ENCODE peak calls at places on chromosomes 5 and 9, in ten cellular contexts. One of them, this sample, is unnamed. For H3K36me3, the result is how much of the 10 kb centered on the place peaks cover.

GRCh38 chr5:170597876-170598275 is 94.1 kb downstream of the KCNIP1 start:
- DNase-seq in SJSA1: no peak
- DNase-seq in lung: no peak
- DNase-seq in iPS DF 6.9: no peak
- DNase-seq in adrenal gland: no peak
- DNase-seq in left ventricle myocardium inferior: no peak
- DNase-seq in WERI-Rb-1: no peak
- DNase-seq in MM.1S: no peak
- DNase-seq in bronchial epithelial cell: no peak
- DNase-seq in GM06990: no peak
- DNase-seq in this sample: no peak

GRCh38 chr5:37807015-37807414 is 32.8 kb downstream of the GDNF start:
- DNase-seq in SJSA1: no peak
- DNase-seq in lung: no peak
- DNase-seq in iPS DF 6.9: no peak
- DNase-seq in adrenal gland: no peak
- DNase-seq in left ventricle myocardium inferior: no peak
- DNase-seq in WERI-Rb-1: no peak
- DNase-seq in MM.1S: no peak
- DNase-seq in bronchial epithelial cell: no peak
- DNase-seq in GM06990: no peak
- DNase-seq in this sample: no peak

GRCh38 chr5:150782850-150783249 is 4.3 kb downstream of the SMIM3 start:
- DNase-seq in SJSA1: no peak
- DNase-seq in lung: no peak
- DNase-seq in iPS DF 6.9: no peak
- DNase-seq in adrenal gland: peak
- DNase-seq in left ventricle myocardium inferior: no peak
- DNase-seq in WERI-Rb-1: no peak
- DNase-seq in MM.1S: no peak
- DNase-seq in bronchial epithelial cell: no peak
- DNase-seq in GM06990: no peak
- DNase-seq in this sample: no peak

GRCh38 chr5:112124788-112125187 is 294.3 kb downstream of the EPB41L4A start:
- DNase-seq in SJSA1: no peak
- DNase-seq in lung: no peak
- DNase-seq in iPS DF 6.9: no peak
- DNase-seq in adrenal gland: no peak
- DNase-seq in left ventricle myocardium inferior: no peak
- DNase-seq in WERI-Rb-1: no peak
- DNase-seq in MM.1S: no peak
- DNase-seq in bronchial epithelial cell: no peak
- DNase-seq in GM06990: no peak
- DNase-seq in this sample: no peak

GRCh38 chr9:134983094-134983493 is 65.4 kb upstream of the FCN1 start:
- DNase-seq in SJSA1: no peak
- DNase-seq in lung: no peak
- DNase-seq in iPS DF 6.9: peak
- DNase-seq in adrenal gland: no peak
- DNase-seq in left ventricle myocardium inferior: peak
- DNase-seq in WERI-Rb-1: peak
- DNase-seq in MM.1S: peak
- DNase-seq in bronchial epithelial cell: no peak
- DNase-seq in GM06990: no peak
- DNase-seq in this sample: no peak

GRCh38 chr9:4750021-4750673 is 9.1 kb upstream of the AK3 start:
- DNase-seq in SJSA1: no peak
- DNase-seq in lung: no peak
- DNase-seq in iPS DF 6.9: no peak
- DNase-seq in adrenal gland: no peak
- DNase-seq in left ventricle myocardium inferior: no peak
- DNase-seq in WERI-Rb-1: no peak
- DNase-seq in MM.1S: peak
- DNase-seq in bronchial epithelial cell: peak
- DNase-seq in GM06990: no peak
- DNase-seq in this sample: no peak

GRCh38 chr5:169440107-169440701 is 139.3 kb upstream of the SLIT3 start:
- DNase-seq in SJSA1: no peak
- DNase-seq in lung: no peak
- DNase-seq in iPS DF 6.9: no peak
- DNase-seq in adrenal gland: no peak
- DNase-seq in left ventricle myocardium inferior: no peak
- DNase-seq in WERI-Rb-1: no peak
- DNase-seq in MM.1S: no peak
- DNase-seq in bronchial epithelial cell: no peak
- DNase-seq in GM06990: no peak
- DNase-seq in this sample: no peak

GRCh38 chr9:126001581-126002225 is 254.5 kb downstream of the PBX3 start:
- DNase-seq in SJSA1: no peak
- DNase-seq in lung: no peak
- DNase-seq in iPS DF 6.9: no peak
- DNase-seq in adrenal gland: no peak
- DNase-seq in left ventricle myocardium inferior: no peak
- DNase-seq in WERI-Rb-1: no peak
- DNase-seq in MM.1S: no peak
- DNase-seq in bronchial epithelial cell: no peak
- DNase-seq in GM06990: no peak
- DNase-seq in this sample: no peak

GRCh38 chr9:35757527-35758275 is 3.6 kb upstream of the MSMP start:
- DNase-seq in SJSA1: no peak
- DNase-seq in lung: no peak
- DNase-seq in iPS DF 6.9: no peak
- DNase-seq in adrenal gland: peak
- DNase-seq in left ventricle myocardium inferior: no peak
- DNase-seq in WERI-Rb-1: peak
- DNase-seq in MM.1S: no peak
- DNase-seq in bronchial epithelial cell: peak
- DNase-seq in GM06990: no peak
- DNase-seq in this sample: no peak

GRCh38 chr5:111074244-111074643 is 2.7 kb downstream of the TSLP start:
- DNase-seq in SJSA1: no peak
- DNase-seq in lung: no peak
- DNase-seq in iPS DF 6.9: no peak
- DNase-seq in adrenal gland: no peak
- DNase-seq in left ventricle myocardium inferior: no peak
- DNase-seq in WERI-Rb-1: no peak
- DNase-seq in MM.1S: no peak
- DNase-seq in bronchial epithelial cell: peak
- DNase-seq in GM06990: no peak
- DNase-seq in this sample: no peak

GRCh38 chr5:160297776-160298175 is 14.6 kb downstream of the CCNJL start:
- DNase-seq in SJSA1: no peak
- DNase-seq in lung: no peak
- DNase-seq in iPS DF 6.9: no peak
- DNase-seq in adrenal gland: no peak
- DNase-seq in left ventricle myocardium inferior: no peak
- DNase-seq in WERI-Rb-1: no peak
- DNase-seq in MM.1S: no peak
- DNase-seq in bronchial epithelial cell: no peak
- DNase-seq in GM06990: no peak
- DNase-seq in this sample: no peak

GRCh38 chr5:60404171-60404570 is 295.8 kb downstream of the DEPDC1B start:
- DNase-seq in SJSA1: no peak
- DNase-seq in lung: no peak
- DNase-seq in iPS DF 6.9: no peak
- DNase-seq in adrenal gland: no peak
- DNase-seq in left ventricle myocardium inferior: no peak
- DNase-seq in WERI-Rb-1: no peak
- DNase-seq in MM.1S: no peak
- DNase-seq in bronchial epithelial cell: peak
- DNase-seq in GM06990: no peak
- DNase-seq in this sample: no peak

GRCh38 chr5:180643191-180643851 is 6.1 kb downstream of the FLT4 start:
- DNase-seq in SJSA1: peak
- DNase-seq in lung: no peak
- DNase-seq in iPS DF 6.9: no peak
- DNase-seq in adrenal gland: no peak
- DNase-seq in left ventricle myocardium inferior: peak
- DNase-seq in WERI-Rb-1: no peak
- DNase-seq in MM.1S: no peak
- DNase-seq in bronchial epithelial cell: no peak
- DNase-seq in GM06990: no peak
- DNase-seq in this sample: no peak

GRCh38 chr5:158194561-158194961 is 335.6 kb upstream of the CLINT1 start:
- DNase-seq in SJSA1: no peak
- DNase-seq in lung: no peak
- DNase-seq in iPS DF 6.9: no peak
- DNase-seq in adrenal gland: no peak
- DNase-seq in left ventricle myocardium inferior: no peak
- DNase-seq in WERI-Rb-1: no peak
- DNase-seq in MM.1S: no peak
- DNase-seq in bronchial epithelial cell: no peak
- DNase-seq in GM06990: no peak
- DNase-seq in this sample: no peak

GRCh38 chr5:107826311-107827000 is 155.7 kb upstream of the EFNA5 start:
- DNase-seq in SJSA1: no peak
- DNase-seq in lung: no peak
- DNase-seq in iPS DF 6.9: no peak
- DNase-seq in adrenal gland: no peak
- DNase-seq in left ventricle myocardium inferior: no peak
- DNase-seq in WERI-Rb-1: no peak
- DNase-seq in MM.1S: no peak
- DNase-seq in bronchial epithelial cell: no peak
- DNase-seq in GM06990: no peak
- DNase-seq in this sample: no peak

GRCh38 chr9:92710368-92710767 is 40.4 kb upstream of the IPPK start:
- DNase-seq in SJSA1: no peak
- DNase-seq in lung: no peak
- DNase-seq in iPS DF 6.9: no peak
- DNase-seq in adrenal gland: no peak
- DNase-seq in left ventricle myocardium inferior: no peak
- DNase-seq in WERI-Rb-1: no peak
- DNase-seq in MM.1S: no peak
- DNase-seq in bronchial epithelial cell: no peak
- DNase-seq in GM06990: no peak
- DNase-seq in this sample: no peak
- H3K36me3 ChIP-seq in SJSA1: half or more
- H3K36me3 ChIP-seq in lung: under half
- H3K36me3 ChIP-seq in iPS DF 6.9: under half
- H3K36me3 ChIP-seq in adrenal gland: under half
- H3K36me3 ChIP-seq in left ventricle myocardium inferior: half or more
- H3K36me3 ChIP-seq in WERI-Rb-1: half or more
- H3K36me3 ChIP-seq in MM.1S: under half
- H3K36me3 ChIP-seq in bronchial epithelial cell: under half
- H3K36me3 ChIP-seq in GM06990: under half
- H3K36me3 ChIP-seq in this sample: under half

GRCh38 chr9:91908293-91908623 is 41.8 kb downstream of the ROR2 start:
- DNase-seq in SJSA1: no peak
- DNase-seq in lung: no peak
- DNase-seq in iPS DF 6.9: no peak
- DNase-seq in adrenal gland: no peak
- DNase-seq in left ventricle myocardium inferior: no peak
- DNase-seq in WERI-Rb-1: no peak
- DNase-seq in MM.1S: no peak
- DNase-seq in bronchial epithelial cell: no peak
- DNase-seq in GM06990: no peak
- DNase-seq in this sample: no peak

GRCh38 chr9:91905237-91905650 is 44.8 kb downstream of the ROR2 start:
- DNase-seq in SJSA1: no peak
- DNase-seq in lung: no peak
- DNase-seq in iPS DF 6.9: no peak
- DNase-seq in adrenal gland: no peak
- DNase-seq in left ventricle myocardium inferior: no peak
- DNase-seq in WERI-Rb-1: no peak
- DNase-seq in MM.1S: no peak
- DNase-seq in bronchial epithelial cell: no peak
- DNase-seq in GM06990: no peak
- DNase-seq in this sample: no peak

GRCh38 chr9:91907387-91908292 is 42.4 kb downstream of the ROR2 start:
- DNase-seq in SJSA1: no peak
- DNase-seq in lung: no peak
- DNase-seq in iPS DF 6.9: no peak
- DNase-seq in adrenal gland: no peak
- DNase-seq in left ventricle myocardium inferior: no peak
- DNase-seq in WERI-Rb-1: no peak
- DNase-seq in MM.1S: no peak
- DNase-seq in bronchial epithelial cell: no peak
- DNase-seq in GM06990: no peak
- DNase-seq in this sample: no peak

GRCh38 chr9:91904541-91905236 is 45.3 kb downstream of the ROR2 start:
- DNase-seq in SJSA1: no peak
- DNase-seq in lung: no peak
- DNase-seq in iPS DF 6.9: no peak
- DNase-seq in adrenal gland: no peak
- DNase-seq in left ventricle myocardium inferior: no peak
- DNase-seq in WERI-Rb-1: no peak
- DNase-seq in MM.1S: no peak
- DNase-seq in bronchial epithelial cell: no peak
- DNase-seq in GM06990: no peak
- DNase-seq in this sample: no peak

GRCh38 chr9:91905958-91906585 is 44.0 kb downstream of the ROR2 start:
- DNase-seq in SJSA1: no peak
- DNase-seq in lung: no peak
- DNase-seq in iPS DF 6.9: no peak
- DNase-seq in adrenal gland: peak
- DNase-seq in left ventricle myocardium inferior: peak
- DNase-seq in WERI-Rb-1: no peak
- DNase-seq in MM.1S: peak
- DNase-seq in bronchial epithelial cell: no peak
- DNase-seq in GM06990: no peak
- DNase-seq in this sample: no peak
- H3K4me3 ChIP-seq in SJSA1: peak
- H3K4me3 ChIP-seq in lung: peak
- H3K4me3 ChIP-seq in iPS DF 6.9: no peak
- H3K4me3 ChIP-seq in adrenal gland: peak
- H3K4me3 ChIP-seq in left ventricle myocardium inferior: peak
- H3K4me3 ChIP-seq in WERI-Rb-1: no peak
- H3K4me3 ChIP-seq in MM.1S: peak
- H3K4me3 ChIP-seq in bronchial epithelial cell: peak
- H3K4me3 ChIP-seq in GM06990: no peak
- H3K4me3 ChIP-seq in this sample: peak

GRCh38 chr5:72467421-72467820 is 39.8 kb downstream of the ZNF366 start:
- DNase-seq in SJSA1: no peak
- DNase-seq in lung: no peak
- DNase-seq in iPS DF 6.9: no peak
- DNase-seq in adrenal gland: no peak
- DNase-seq in left ventricle myocardium inferior: no peak
- DNase-seq in WERI-Rb-1: no peak
- DNase-seq in MM.1S: no peak
- DNase-seq in bronchial epithelial cell: no peak
- DNase-seq in GM06990: no peak
- DNase-seq in this sample: no peak
- H3K36me3 ChIP-seq in SJSA1: under half
- H3K36me3 ChIP-seq in lung: under half
- H3K36me3 ChIP-seq in iPS DF 6.9: under half
- H3K36me3 ChIP-seq in adrenal gland: under half
- H3K36me3 ChIP-seq in left ventricle myocardium inferior: under half
- H3K36me3 ChIP-seq in WERI-Rb-1: under half
- H3K36me3 ChIP-seq in MM.1S: under half
- H3K36me3 ChIP-seq in bronchial epithelial cell: under half
- H3K36me3 ChIP-seq in GM06990: under half
- H3K36me3 ChIP-seq in this sample: under half

DNA sequence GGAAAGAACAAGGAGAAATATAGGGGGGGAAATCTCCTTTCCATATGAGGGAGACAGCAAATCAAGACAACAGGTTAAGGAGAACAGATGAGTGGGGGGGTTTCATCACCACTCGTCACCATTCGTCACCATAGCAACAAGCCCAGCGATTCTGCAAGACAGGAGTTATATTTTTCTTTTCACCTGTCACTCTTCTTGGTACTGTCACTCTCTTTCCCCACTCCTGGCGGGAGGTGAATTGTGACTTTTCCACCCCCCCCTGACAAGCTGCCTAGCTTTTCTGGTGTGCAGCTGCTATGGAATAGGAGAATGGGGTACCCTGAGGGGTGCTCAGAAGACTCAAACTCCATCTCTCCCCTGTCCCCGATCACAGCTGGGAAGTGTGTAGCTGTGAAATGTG is 239.9 kb downstream of the FAM114A2 start:
- DNase-seq in SJSA1: no peak
- DNase-seq in lung: no peak
- DNase-seq in iPS DF 6.9: no peak
- DNase-seq in adrenal gland: no peak
- DNase-seq in left ventricle myocardium inferior: no peak
- DNase-seq in WERI-Rb-1: no peak
- DNase-seq in MM.1S: no peak
- DNase-seq in bronchial epithelial cell: no peak
- DNase-seq in GM06990: no peak
- DNase-seq in this sample: no peak
- H3K4me3 ChIP-seq in SJSA1: no peak
- H3K4me3 ChIP-seq in lung: no peak
- H3K4me3 ChIP-seq in iPS DF 6.9: no peak
- H3K4me3 ChIP-seq in adrenal gland: no peak
- H3K4me3 ChIP-seq in left ventricle myocardium inferior: no peak
- H3K4me3 ChIP-seq in WERI-Rb-1: no peak
- H3K4me3 ChIP-seq in MM.1S: no peak
- H3K4me3 ChIP-seq in bronchial epithelial cell: no peak
- H3K4me3 ChIP-seq in GM06990: no peak
- H3K4me3 ChIP-seq in this sample: no peak